ENCODE peak calls at places on chromosomes 3 and 15, in six cellular contexts. G is heart left ventricle, M is ovary, D is cardiac fibroblast, W is left ventricle myocardium inferior, Z is breast epithelium. T is an unnamed sample.
A peak's percentile ranks its signal among the peaks of the same experiment; 100 is the strongest.

GRCh38 chr3:169627073-169627472 is 36.4 kb downstream of the MECOM start:
- DNase-seq in M (no peak), Z (no peak), D (no peak), W (no peak), G (no peak), T (no peak)

GRCh38 chr15:25832158-25832557 is 31.0 kb downstream of the ATP10A start:
- DNase-seq in D (peak; percentile 4), Z (no peak), W (no peak), M (no peak), G (no peak), T (no peak)

GRCh38 chr3:186717039-186717457 is at the start of gene KNG1:
- DNase-seq in G (no peak), W (no peak), Z (no peak), M (no peak), D (no peak), T (peak; percentile 78)

GRCh38 chr3:184620101-184620798 is 58.7 kb downstream of the EPHB3 start:
- DNase-seq in M (no peak), W (no peak), G (no peak), D (peak; percentile 65), Z (no peak), T (no peak)

GRCh38 chr3:55491296-55491816 is 4.2 kb upstream of the WNT5A start:
- DNase-seq in W (no peak), Z (no peak), D (peak; percentile 85), M (peak; percentile 50), G (no peak), T (no peak)

GRCh38 chr3:141076821-141077571 is 25.8 kb downstream of the SPSB4 start:
- DNase-seq in W (peak; percentile 53), M (peak; percentile 66), G (peak; percentile 75), D (peak; percentile 19), Z (no peak), T (no peak)

GRCh38 chr3:13026534-13026933 is 46.7 kb downstream of the IQSEC1 start:
- DNase-seq in G (no peak), W (no peak), M (no peak), Z (no peak), D (no peak), T (no peak)

GRCh38 chr15:85335193-85335939 is 45.0 kb upstream of the AKAP13 start:
- DNase-seq in M (no peak), Z (no peak), D (no peak), W (no peak), G (no peak), T (no peak)

GRCh38 chr3:36434682-36435426 is 54.5 kb downstream of the STAC start:
- DNase-seq in M (no peak), D (peak; percentile 54), W (no peak), G (no peak), Z (no peak), T (no peak)

GRCh38 chr3:72237679-72238320 is 452.9 kb upstream of the PROK2 start:
- DNase-seq in Z (no peak), M (no peak), D (no peak), W (no peak), G (no peak), T (no peak)

GRCh38 chr3:33791477-33792166 is 6.8 kb upstream of the PDCD6IP start:
- DNase-seq in Z (no peak), M (no peak), W (no peak), D (peak; percentile 70), G (no peak), T (no peak)

GRCh38 chr15:90481023-90481422 is 48.7 kb upstream of the CRTC3 start:
- DNase-seq in W (no peak), D (no peak), Z (no peak), G (no peak), M (no peak), T (no peak)

GRCh38 chr3:142947799-142948575 is 15.5 kb downstream of the PAQR9 start:
- DNase-seq in G (no peak), D (peak; percentile 36), M (no peak), W (no peak), Z (no peak), T (peak; percentile 53)

GRCh38 chr3:179929091-179929529 is 107.6 kb downstream of the PEX5L start:
- DNase-seq in M (peak; percentile 64), Z (no peak), G (no peak), W (peak; percentile 18), D (peak; percentile 83), T (no peak)

GRCh38 chr3:141057951-141058800 is 7.0 kb downstream of the SPSB4 start:
- DNase-seq in G (no peak), D (no peak), Z (no peak), W (no peak), M (no peak), T (peak; percentile 62)

GRCh38 chr3:183698318-183698731 is 728 bp downstream of the YEATS2 start:
- DNase-seq in D (peak; percentile 53), G (peak; percentile 35), W (peak; percentile 17), M (no peak), Z (no peak), T (no peak)

GRCh38 chr3:135929670-135930069 is 35.9 kb upstream of the PPP2R3A start:
- DNase-seq in W (peak; percentile 40), Z (peak; percentile 71), D (peak; percentile 66), M (peak; percentile 64), G (peak; percentile 37), T (peak; percentile 85)

GRCh38 chr3:156750191-156750873 is 75.8 kb upstream of the LEKR1 start:
- DNase-seq in W (no peak), Z (no peak), D (peak; percentile 23), M (no peak), G (no peak), T (no peak)

GRCh38 chr3:19146685-19147650 is 1.3 kb upstream of the KCNH8 start:
- DNase-seq in M (peak; percentile 80), G (peak; percentile 63), W (peak; percentile 46), D (peak; percentile 29), Z (peak; percentile 58), T (peak; percentile 92)

GRCh38 chr15:25693321-25694237 is 169.5 kb downstream of the ATP10A start:
- DNase-seq in G (no peak), Z (no peak), D (peak; percentile 43), W (peak; percentile 36), M (no peak), T (no peak)

GRCh38 chr3:138364356-138365252 is 16.2 kb downstream of the MRAS start:
- DNase-seq in G (peak; percentile 73), Z (no peak), D (no peak), W (peak; percentile 39), M (no peak), T (no peak)

GRCh38 chr3:46127503-46127902 is 80.6 kb downstream of the CCR1 start:
- DNase-seq in Z (no peak), W (no peak), D (peak; percentile 93), G (no peak), M (no peak), T (no peak)

GRCh38 chr15:40469776-40470390 is 901 bp upstream of the CHST14 start:
- DNase-seq in D (peak; percentile 25), W (no peak), M (no peak), Z (no peak), G (no peak), T (no peak)
- H3K4me3 ChIP-seq in D (peak overlapping the region; percentile 71), W (peak overlapping the region; percentile 85), M (no peak overlapping the region), Z (peak overlapping the region; percentile 90), G (peak overlapping the region; percentile 95), T (peak overlapping the region; percentile 77)

DNA sequence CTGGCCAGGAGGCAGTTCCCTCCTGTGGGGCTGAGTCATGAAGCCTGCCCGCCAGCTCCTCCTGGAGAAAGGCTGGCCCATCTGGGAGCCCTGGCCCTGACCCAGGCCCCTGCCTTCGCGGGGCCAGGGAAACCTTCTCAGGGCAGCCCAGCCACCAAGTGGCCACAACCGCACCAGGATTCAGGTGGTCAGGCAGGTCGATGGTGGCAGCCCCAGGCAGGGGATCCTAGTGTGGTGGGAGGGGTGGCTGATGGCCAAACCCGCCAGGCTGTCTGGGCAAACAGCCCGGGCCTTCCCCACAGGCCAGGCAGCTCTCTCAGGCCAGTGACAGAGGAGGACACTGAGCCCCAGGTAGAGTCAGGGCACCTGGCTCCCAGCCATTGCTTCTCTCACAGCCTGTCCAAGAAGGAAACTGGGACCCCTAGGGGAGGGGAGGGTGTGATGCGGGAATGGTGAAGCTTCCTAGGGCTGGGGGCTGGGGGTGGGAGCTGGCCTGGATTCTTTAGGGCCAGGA is 1.2 kb downstream of the TWF2 start:
- DNase-seq in Z (peak; percentile 88), D (peak; percentile 87), G (peak; percentile 91), W (peak; percentile 86), M (peak; percentile 92), T (no peak)
- H3K4me3 ChIP-seq in Z (peak overlapping the region; percentile 70), D (peak overlapping the region; percentile 90), G (peak overlapping the region; percentile 84), W (peak overlapping the region; percentile 91), M (peak overlapping the region; percentile 87), T (peak overlapping the region; percentile 88)

DNA sequence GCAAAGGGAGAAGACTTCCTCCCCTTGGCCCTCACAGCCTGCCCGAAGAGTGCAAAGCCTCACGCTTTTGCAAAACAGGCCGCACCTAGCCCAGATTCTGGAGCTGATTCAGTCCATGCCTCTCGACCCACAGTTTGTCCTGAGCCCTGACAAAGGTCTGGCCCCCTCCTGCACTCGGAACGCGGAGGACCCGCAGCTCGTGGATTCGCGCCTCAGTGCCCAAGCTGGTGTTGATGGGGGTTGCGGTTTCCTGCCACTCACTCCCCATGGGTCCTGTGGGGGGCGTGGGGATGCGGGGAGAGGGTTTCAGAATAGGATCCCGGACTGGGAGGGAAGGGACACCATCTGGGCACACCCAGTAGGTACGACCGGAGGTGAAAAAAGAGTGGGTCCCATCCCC is 594 bp upstream of the CRABP1 start:
- DNase-seq in W (no peak), D (no peak), G (no peak), Z (no peak), M (no peak), T (no peak)
- H3K4me3 ChIP-seq in W (no peak overlapping the region), D (no peak overlapping the region), G (no peak overlapping the region), Z (no peak overlapping the region), M (no peak overlapping the region), T (no peak overlapping the region)

DNA sequence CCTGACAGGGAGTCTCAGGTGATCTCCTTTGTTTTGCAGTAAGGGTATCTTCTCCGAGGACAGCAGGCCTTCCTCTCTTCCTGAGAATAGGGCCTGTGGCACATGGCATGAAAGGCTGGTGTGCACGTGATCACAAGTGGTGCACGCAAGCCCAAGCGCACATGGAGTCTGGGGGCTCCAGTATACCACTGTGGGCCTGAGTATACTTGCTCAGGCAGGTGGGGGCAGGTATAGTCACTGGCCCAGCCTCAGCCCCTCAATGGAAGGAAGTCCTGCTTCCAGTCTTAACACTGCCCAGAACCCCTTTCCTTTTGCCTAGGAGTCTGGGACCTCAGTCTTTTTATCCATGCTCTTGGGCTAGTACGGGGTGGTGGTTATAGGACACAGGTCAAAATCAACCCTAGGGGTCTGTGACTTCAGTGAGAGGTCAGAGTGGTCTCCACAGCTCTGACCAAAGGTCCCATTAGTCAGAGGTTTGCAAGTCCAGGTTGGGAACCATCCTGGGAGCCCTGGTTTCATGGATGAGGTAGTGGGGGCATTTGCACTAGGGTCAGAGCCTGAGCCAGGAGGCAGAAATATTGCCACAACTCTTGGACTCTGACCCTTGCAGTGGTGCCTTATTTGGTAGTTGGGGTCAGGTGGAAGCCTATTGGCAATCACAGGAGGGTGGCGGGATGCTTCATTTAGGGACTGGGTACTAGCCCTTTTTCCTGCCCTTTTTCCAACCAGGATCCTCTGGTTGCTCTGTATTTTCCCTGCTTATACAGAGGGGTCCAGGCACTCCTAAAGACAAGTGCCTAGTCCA is 823 bp upstream of the CCDC71 start:
- DNase-seq in D (no peak), M (no peak), Z (no peak), W (no peak), G (no peak), T (no peak)
- H3K4me3 ChIP-seq in D (peak overlapping the region; percentile 95), M (peak overlapping the region; percentile 77), Z (peak overlapping the region; percentile 96), W (peak overlapping the region; percentile 97), G (peak overlapping the region; percentile 87), T (peak overlapping the region; percentile 99)